ENCODE peak calls at places on chromosome 22, in ten cellular contexts. Z, F, V, I, X, J, Q, M, S and Y are unnamed samples.

GRCh38 chr22:39078329-39078728 is 1.3 kb downstream of the APOBEC3G start:
- DNase-seq in Z (no peak), F (no peak), V (no peak), I (no peak), X (no peak), J (no peak), Q (no peak), M (no peak), S (no peak), Y (no peak)

GRCh38 chr22:32880061-32880460 is 78.6 kb downstream of the TIMP3 start:
- DNase-seq in Z (no peak), F (no peak), V (no peak), I (no peak), X (no peak), J (no peak), Q (no peak), M (no peak), S (no peak), Y (no peak)

GRCh38 chr22:45692549-45692948 is 20.9 kb downstream of the ATXN10 start:
- DNase-seq in Z (no peak), F (no peak), V (no peak), I (no peak), X (no peak), J (no peak), Q (no peak), M (no peak), S (no peak), Y (no peak)

GRCh38 chr22:23715811-23716355 is 25.1 kb downstream of the RGL4 start:
- DNase-seq in Z (no peak), F (no peak), V (no peak), I (peak), X (no peak), J (peak), Q (no peak), M (no peak), S (no peak), Y (no peak)

GRCh38 chr22:33400891-33401290 is 342.7 kb upstream of the SYN3 start:
- DNase-seq in Z (no peak), F (no peak), V (no peak), I (no peak), X (no peak), J (no peak), Q (no peak), M (no peak), S (no peak), Y (no peak)

GRCh38 chr22:37290737-37291136 is 8.4 kb downstream of the CYTH4 start:
- DNase-seq in Z (no peak), F (no peak), V (no peak), I (no peak), X (no peak), J (no peak), Q (no peak), M (no peak), S (no peak), Y (no peak)

GRCh38 chr22:46815896-46816721 is 53.7 kb downstream of the TBC1D22A start:
- DNase-seq in Z (no peak), F (no peak), V (no peak), I (no peak), X (no peak), J (peak), Q (no peak), M (no peak), S (peak), Y (no peak)

GRCh38 chr22:19360300-19360792 is 68.8 kb upstream of the CLTCL1 start:
- DNase-seq in Z (no peak), F (no peak), V (no peak), I (no peak), X (peak), J (peak), Q (no peak), M (no peak), S (no peak), Y (no peak)

GRCh38 chr22:44889233-44889878 is 120.4 kb downstream of the PHF21B start:
- DNase-seq in Z (no peak), F (no peak), V (peak), I (no peak), X (no peak), J (peak), Q (no peak), M (no peak), S (no peak), Y (no peak)

GRCh38 chr22:45572444-45572843 is 69.8 kb downstream of the FBLN1 start:
- DNase-seq in Z (no peak), F (no peak), V (no peak), I (no peak), X (no peak), J (no peak), Q (no peak), M (no peak), S (no peak), Y (no peak)

GRCh38 chr22:45422237-45422983 is 8.9 kb downstream of the RIBC2 start:
- DNase-seq in Z (no peak), F (no peak), V (no peak), I (no peak), X (no peak), J (no peak), Q (no peak), M (no peak), S (no peak), Y (no peak)

GRCh38 chr22:30453731-30454510 is 17.9 kb downstream of the SEC14L3 start:
- DNase-seq in Z (no peak), F (no peak), V (peak), I (no peak), X (no peak), J (peak), Q (no peak), M (no peak), S (no peak), Y (no peak)

GRCh38 chr22:17712441-17712840 is 61.8 kb downstream of the BID start:
- DNase-seq in Z (no peak), F (no peak), V (no peak), I (no peak), X (peak), J (no peak), Q (no peak), M (no peak), S (no peak), Y (no peak)

GRCh38 chr22:46002757-46003270 is 25.9 kb upstream of the WNT7B start:
- DNase-seq in Z (peak), F (no peak), V (no peak), I (no peak), X (no peak), J (no peak), Q (no peak), M (peak), S (no peak), Y (no peak)

GRCh38 chr22:19003518-19003917 is 67.4 kb upstream of the PRODH start:
- DNase-seq in Z (no peak), F (no peak), V (no peak), I (no peak), X (no peak), J (no peak), Q (no peak), M (no peak), S (no peak), Y (no peak)

GRCh38 chr22:22745225-22746060 is 101.0 kb downstream of the GGTLC2 start:
- DNase-seq in Z (peak), F (peak), V (peak), I (no peak), X (peak), J (peak), Q (no peak), M (no peak), S (peak), Y (peak)

DNA sequence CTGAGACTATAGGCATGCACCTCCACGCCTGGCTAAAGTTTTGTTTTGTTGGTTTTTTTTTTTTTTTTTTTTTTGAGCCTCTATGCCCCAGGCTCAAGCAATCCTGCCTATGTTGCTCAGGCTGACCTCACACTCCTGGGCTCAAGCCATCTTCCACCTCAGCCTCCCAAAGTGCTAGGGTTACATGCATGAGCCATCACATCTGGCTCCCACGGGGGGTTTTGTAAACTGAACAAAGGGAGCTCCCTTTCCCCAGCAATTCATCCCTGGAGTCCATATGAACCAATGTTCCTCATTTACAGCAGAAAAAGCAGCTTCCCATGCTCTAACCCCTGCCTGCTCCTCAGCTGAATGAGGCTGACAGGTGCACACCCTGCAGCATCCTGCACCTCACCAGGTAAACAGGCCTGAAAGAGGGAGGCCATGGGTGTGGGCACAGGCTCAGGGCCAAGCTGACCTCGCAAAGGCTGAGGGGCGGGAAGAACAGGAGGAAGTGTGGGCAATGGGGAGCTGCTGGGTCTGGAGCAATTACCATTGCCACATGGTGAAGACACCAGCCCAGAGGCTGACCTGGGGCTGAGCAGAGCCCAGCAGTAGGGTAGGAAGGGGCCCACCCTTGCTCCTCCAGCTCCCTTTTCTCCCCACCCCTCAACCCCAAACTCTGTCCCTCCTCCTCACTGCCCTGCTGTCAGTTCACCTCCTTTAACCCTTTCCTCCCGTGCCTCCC is 58.2 kb downstream of the RBX1 start:
- DNase-seq in Z (no peak), F (no peak), V (no peak), I (no peak), X (no peak), J (no peak), Q (no peak), M (no peak), S (no peak), Y (no peak)
- TF ChIP-seq EP300 in Z (no peak), F (no peak), V (no peak), I (no peak), X (no peak), J (no peak), Q (no peak), M (no peak), S (no peak), Y (no peak)

GRCh38 chr22:27139935-27140493 is 482.6 kb downstream of the MIAT start:
- DNase-seq in Z (peak), F (no peak), V (peak), I (peak), X (no peak), J (no peak), Q (no peak), M (peak), S (no peak), Y (no peak)

GRCh38 chr22:27148025-27148424 is 490.6 kb downstream of the MIAT start:
- DNase-seq in Z (no peak), F (no peak), V (no peak), I (no peak), X (no peak), J (no peak), Q (no peak), M (no peak), S (no peak), Y (no peak)

GRCh38 chr22:27148886-27149470 is 491.6 kb downstream of the MIAT start:
- DNase-seq in Z (no peak), F (no peak), V (no peak), I (no peak), X (no peak), J (no peak), Q (no peak), M (no peak), S (no peak), Y (no peak)

GRCh38 chr22:27146871-27147591 is 489.6 kb downstream of the MIAT start:
- DNase-seq in Z (no peak), F (no peak), V (no peak), I (no peak), X (no peak), J (no peak), Q (no peak), M (no peak), S (no peak), Y (no peak)

GRCh38 chr22:27144345-27144744 is 487.0 kb downstream of the MIAT start:
- DNase-seq in Z (no peak), F (no peak), V (no peak), I (no peak), X (no peak), J (no peak), Q (no peak), M (no peak), S (no peak), Y (no peak)
- TF ChIP-seq EP300 in Z (no peak), F (no peak), V (no peak), I (no peak), X (no peak), J (no peak), Q (no peak), M (no peak), S (no peak), Y (no peak)

DNA sequence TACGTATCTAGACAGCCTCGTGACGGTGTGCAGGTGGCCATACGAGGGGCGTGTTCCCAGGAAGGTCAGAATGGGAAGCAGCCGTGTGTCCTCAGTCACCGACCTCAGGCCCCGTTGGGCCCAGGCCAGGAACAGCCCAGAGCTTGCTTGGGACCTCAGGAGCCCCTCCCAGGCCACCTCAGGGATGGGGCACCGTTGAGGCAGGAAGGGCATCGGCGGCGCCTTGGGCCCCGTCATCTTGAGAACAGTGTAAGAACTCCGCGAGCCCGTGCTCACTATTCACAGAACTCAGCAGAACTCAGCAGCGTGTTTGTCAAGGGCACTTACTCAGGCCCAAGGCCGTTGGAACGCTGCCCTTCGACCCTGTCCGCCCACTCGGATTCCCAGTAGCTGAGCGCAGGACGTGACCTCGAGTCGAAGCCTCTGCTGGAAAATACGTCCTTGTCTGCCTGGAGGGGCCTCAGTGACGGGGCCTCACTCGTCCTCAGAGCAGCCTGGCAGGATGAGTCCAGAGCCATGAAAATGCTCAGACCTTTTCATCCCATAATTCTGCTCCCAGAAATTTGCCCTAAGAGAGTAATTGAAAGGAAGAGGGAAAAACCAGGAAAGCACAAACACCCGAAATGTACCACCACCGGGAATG is 1134.8 kb downstream of the BRD1 start:
- DNase-seq in Z (no peak), F (no peak), V (no peak), I (peak), X (no peak), J (no peak), Q (no peak), M (no peak), S (peak), Y (no peak)
- TF ChIP-seq EP300 in Z (no peak), F (no peak), V (no peak), I (no peak), X (no peak), J (no peak), Q (no peak), M (no peak), S (no peak), Y (no peak)

GRCh38 chr22:49767355-49768062 is 60.2 kb downstream of the BRD1 start:
- DNase-seq in Z (peak), F (no peak), V (peak), I (peak), X (no peak), J (peak), Q (peak), M (peak), S (peak), Y (peak)
- TF ChIP-seq EP300 in Z (no peak), F (no peak), V (no peak), I (no peak), X (no peak), J (no peak), Q (no peak), M (no peak), S (no peak), Y (no peak)

GRCh38 chr22:28906312-28906711 is 22.9 kb downstream of the ZNRF3 start:
- DNase-seq in Z (no peak), F (no peak), V (no peak), I (no peak), X (no peak), J (no peak), Q (no peak), M (no peak), S (no peak), Y (no peak)
- TF ChIP-seq EP300 in Z (no peak), F (no peak), V (no peak), I (no peak), X (no peak), J (no peak), Q (no peak), M (no peak), S (no peak), Y (no peak)

GRCh38 chr22:41684194-41684593 is 4.5 kb downstream of the SNU13 start:
- DNase-seq in Z (no peak), F (no peak), V (no peak), I (no peak), X (no peak), J (no peak), Q (no peak), M (no peak), S (no peak), Y (no peak)

GRCh38 chr22:41683052-41683451 is 5.6 kb downstream of the SNU13 start:
- DNase-seq in Z (no peak), F (no peak), V (no peak), I (no peak), X (no peak), J (no peak), Q (no peak), M (peak), S (no peak), Y (no peak)

GRCh38 chr22:41682033-41682807 is 6.4 kb downstream of the SNU13 start:
- DNase-seq in Z (no peak), F (peak), V (peak), I (peak), X (peak), J (peak), Q (peak), M (peak), S (peak), Y (peak)

GRCh38 chr22:41683616-41684015 is 5.1 kb downstream of the SNU13 start:
- DNase-seq in Z (no peak), F (no peak), V (no peak), I (no peak), X (no peak), J (no peak), Q (no peak), M (no peak), S (no peak), Y (no peak)

DNA sequence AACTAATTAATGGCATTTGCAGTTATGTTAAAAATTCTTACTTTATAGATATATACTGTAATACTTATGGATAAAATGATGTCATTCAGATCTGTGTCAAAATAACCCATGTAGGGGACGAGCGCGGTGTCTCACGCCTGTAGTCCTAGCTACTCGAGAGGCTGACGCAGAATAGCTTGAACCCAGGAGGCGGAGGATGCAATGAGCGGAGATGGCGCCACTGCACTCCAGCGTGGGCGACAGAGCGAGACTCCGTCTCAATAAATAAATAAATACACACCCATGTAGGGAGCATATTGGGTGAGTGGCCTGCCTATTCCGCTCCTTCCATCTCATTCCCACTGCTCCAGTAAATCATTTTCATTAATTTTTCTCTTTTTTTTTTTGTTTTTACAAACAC is 7.1 kb downstream of the SNU13 start:
- DNase-seq in Z (no peak), F (no peak), V (no peak), I (no peak), X (no peak), J (peak), Q (no peak), M (peak), S (no peak), Y (no peak)
- TF ChIP-seq EP300 in Z (no peak), F (no peak), V (no peak), I (no peak), X (no peak), J (no peak), Q (no peak), M (no peak), S (no peak), Y (no peak)

GRCh38 chr22:43066134-43066533 is 23.1 kb downstream of the TTLL1 start:
- DNase-seq in Z (no peak), F (no peak), V (no peak), I (no peak), X (no peak), J (no peak), Q (no peak), M (no peak), S (no peak), Y (no peak)

GRCh38 chr22:43057641-43058040 is 31.6 kb downstream of the TTLL1 start:
- DNase-seq in Z (no peak), F (no peak), V (no peak), I (no peak), X (no peak), J (no peak), Q (no peak), M (no peak), S (no peak), Y (no peak)

DNA sequence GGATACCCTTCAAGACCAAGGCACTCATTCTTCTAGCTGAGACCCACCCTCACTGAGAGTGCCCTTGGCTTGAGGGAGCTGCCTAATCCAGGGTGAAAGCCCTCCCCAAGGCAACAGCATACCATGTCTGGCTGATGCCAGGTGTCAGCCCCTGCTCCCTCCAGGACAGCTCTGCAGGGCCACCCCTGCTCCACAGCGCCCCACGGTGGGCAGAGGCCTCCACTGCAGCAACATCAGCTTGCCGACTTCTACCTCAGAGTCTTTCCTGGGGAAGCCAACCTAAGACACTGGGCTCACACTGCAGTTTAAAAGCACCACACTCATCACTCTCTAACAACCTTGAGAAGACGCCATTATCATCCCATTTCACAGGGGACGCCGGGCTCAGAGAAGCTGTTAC is 29.0 kb downstream of the TTLL1 start:
- DNase-seq in Z (no peak), F (peak), V (peak), I (no peak), X (no peak), J (peak), Q (no peak), M (no peak), S (peak), Y (peak)
- TF ChIP-seq EP300 in Z (no peak), F (no peak), V (no peak), I (no peak), X (no peak), J (no peak), Q (no peak), M (no peak), S (no peak), Y (no peak)